ENCODE peak calls at places on chromosomes 2 and 18, in five cellular contexts. U is HCT116, I is SK-N-SH, K is K562, B is H1. P is an unnamed sample.

GRCh38 chr2:226354434-226354833 is 445.2 kb downstream of the IRS1 start:
- DNase-seq in I (no peak), K (no peak), U (no peak), B (no peak), P (no peak)

GRCh38 chr2:192146069-192147006 is 48.4 kb downstream of the TMEFF2 start:
- DNase-seq in K (no peak), U (no peak), B (no peak), I (no peak), P (no peak)

GRCh38 chr2:168455692-168456525 is at the start of gene CERS6:
- DNase-seq in B (peak; percentile 57), U (peak; percentile 79), I (peak; percentile 97), K (peak; percentile 89), P (peak; percentile 5)

GRCh38 chr2:227766361-227766883 is 20.7 kb downstream of the SCYGR8 start:
- DNase-seq in K (peak; percentile 57), B (peak; percentile 70), I (peak; percentile 86), U (peak; percentile 63), P (peak; percentile 53)

GRCh38 chr18:524496-524895 is 24.0 kb upstream of the COLEC12 start:
- DNase-seq in U (no peak), K (no peak), B (no peak), I (no peak), P (no peak)

GRCh38 chr2:103165836-103166235 is 404.0 kb downstream of the TMEM182 start:
- DNase-seq in B (no peak), K (no peak), U (no peak), I (no peak), P (no peak)

GRCh38 chr18:43501099-43501498 is 223.8 kb upstream of the SYT4 start:
- DNase-seq in I (no peak), U (no peak), K (no peak), B (no peak), P (no peak)

GRCh38 chr2:216710531-216711282 is 15.4 kb upstream of the IGFBP5 start:
- DNase-seq in I (no peak), B (no peak), K (no peak), U (no peak), P (no peak)

GRCh38 chr2:148058641-148059040 is 37.8 kb downstream of the MBD5 start:
- DNase-seq in U (no peak), K (no peak), B (no peak), I (no peak), P (no peak)

GRCh38 chr2:101290711-101291110 is 17.8 kb downstream of the RNF149 start:
- DNase-seq in B (no peak), I (no peak), U (no peak), K (no peak), P (no peak)

GRCh38 chr2:221434155-221434554 is 137.9 kb downstream of the EPHA4 start:
- DNase-seq in B (no peak), I (no peak), K (no peak), U (no peak), P (no peak)

GRCh38 chr2:159290289-159290907 is 3.9 kb upstream of the WDSUB1 start:
- DNase-seq in B (no peak), U (peak; percentile 51), K (no peak), I (peak; percentile 57), P (peak; percentile 55)

GRCh38 chr2:172985139-172985874 is 90.3 kb upstream of the MAP3K20 start:
- DNase-seq in I (peak; percentile 3), K (no peak), U (peak; percentile 4), B (no peak), P (no peak)

GRCh38 chr18:75654928-75655745 is 227.6 kb upstream of the SMIM21 start:
- DNase-seq in I (no peak), U (no peak), B (peak; percentile 38), K (no peak), P (no peak)

GRCh38 chr2:161112885-161113284 is 47.3 kb upstream of the TANK start:
- DNase-seq in U (no peak), I (no peak), K (no peak), B (no peak), P (no peak)

GRCh38 chr2:61423714-61424113 is 47.2 kb downstream of the USP34 start:
- DNase-seq in U (no peak), K (no peak), B (no peak), I (no peak), P (peak; percentile 75)

GRCh38 chr2:33583194-33583938 is 15.7 kb downstream of the FAM98A start:
- DNase-seq in I (peak; percentile 57), B (no peak), U (no peak), K (peak; percentile 34), P (no peak)

GRCh38 chr2:233267516-233268245 is 16.2 kb downstream of the ATG16L1 start:
- DNase-seq in U (no peak), K (no peak), B (no peak), I (no peak), P (no peak)

GRCh38 chr2:109020217-109020637 is 31.2 kb upstream of the EDAR start:
- DNase-seq in U (no peak), K (no peak), B (no peak), I (peak; percentile 29), P (no peak)

GRCh38 chr2:149767516-149767974 is 180.0 kb upstream of the MMADHC start:
- DNase-seq in K (no peak), B (no peak), I (no peak), U (no peak), P (no peak)

GRCh38 chr2:190841707-190842505 is 38.7 kb upstream of the GLS start:
- DNase-seq in U (no peak), I (no peak), B (no peak), K (no peak), P (no peak)

GRCh38 chr2:241064802-241065354 is 37.2 kb downstream of the MTERF4 start:
- DNase-seq in B (no peak), U (no peak), K (no peak), I (no peak), P (no peak)

GRCh38 chr18:7221424-7222155 is 9.3 kb upstream of the LRRC30 start:
- DNase-seq in K (peak; percentile 43), I (peak; percentile 64), U (peak; percentile 16), B (peak; percentile 59), P (peak; percentile 39)

GRCh38 chr2:241841181-241842066 is 17.3 kb downstream of the PDCD1 start:
- DNase-seq in B (no peak), U (no peak), I (no peak), K (no peak), P (no peak)

GRCh38 chr2:37156071-37156856 is 516 bp downstream of the EIF2AK2 start:
- DNase-seq in I (peak; percentile 61), B (no peak), K (no peak), U (peak; percentile 7), P (no peak)

GRCh38 chr18:55323051-55323994 is 264.7 kb downstream of the TCF4 start:
- DNase-seq in I (no peak), U (no peak), K (no peak), B (no peak), P (no peak)
- TF ChIP-seq SIN3A in I (no peak), U (no peak), K (no peak), B (no peak), P (no peak)

GRCh38 chr2:146994246-146994645 is 850.6 kb upstream of the ACVR2A start:
- DNase-seq in K (no peak), B (no peak), I (no peak), U (no peak), P (no peak)

GRCh38 chr2:146990311-146990781 is 854.5 kb upstream of the ACVR2A start:
- DNase-seq in B (no peak), K (no peak), U (no peak), I (no peak), P (no peak)

GRCh38 chr2:146992057-146992456 is 852.8 kb upstream of the ACVR2A start:
- DNase-seq in U (no peak), B (no peak), I (no peak), K (no peak), P (no peak)

GRCh38 chr2:146989726-146990125 is 855.1 kb upstream of the ACVR2A start:
- DNase-seq in U (no peak), K (no peak), B (no peak), I (no peak), P (no peak)

GRCh38 chr2:146992466-146992865 is 852.4 kb upstream of the ACVR2A start:
- DNase-seq in I (no peak), K (no peak), U (no peak), B (no peak), P (no peak)
- TF ChIP-seq SIN3A in I (no peak), K (no peak), U (no peak), B (no peak), P (no peak)

GRCh38 chr2:23531280-23531679 is 146.3 kb downstream of the KLHL29 start:
- DNase-seq in K (no peak), I (no peak), B (no peak), U (no peak), P (no peak)
- TF ChIP-seq SIN3A in K (no peak), I (no peak), B (no peak), U (no peak), P (no peak)

DNA sequence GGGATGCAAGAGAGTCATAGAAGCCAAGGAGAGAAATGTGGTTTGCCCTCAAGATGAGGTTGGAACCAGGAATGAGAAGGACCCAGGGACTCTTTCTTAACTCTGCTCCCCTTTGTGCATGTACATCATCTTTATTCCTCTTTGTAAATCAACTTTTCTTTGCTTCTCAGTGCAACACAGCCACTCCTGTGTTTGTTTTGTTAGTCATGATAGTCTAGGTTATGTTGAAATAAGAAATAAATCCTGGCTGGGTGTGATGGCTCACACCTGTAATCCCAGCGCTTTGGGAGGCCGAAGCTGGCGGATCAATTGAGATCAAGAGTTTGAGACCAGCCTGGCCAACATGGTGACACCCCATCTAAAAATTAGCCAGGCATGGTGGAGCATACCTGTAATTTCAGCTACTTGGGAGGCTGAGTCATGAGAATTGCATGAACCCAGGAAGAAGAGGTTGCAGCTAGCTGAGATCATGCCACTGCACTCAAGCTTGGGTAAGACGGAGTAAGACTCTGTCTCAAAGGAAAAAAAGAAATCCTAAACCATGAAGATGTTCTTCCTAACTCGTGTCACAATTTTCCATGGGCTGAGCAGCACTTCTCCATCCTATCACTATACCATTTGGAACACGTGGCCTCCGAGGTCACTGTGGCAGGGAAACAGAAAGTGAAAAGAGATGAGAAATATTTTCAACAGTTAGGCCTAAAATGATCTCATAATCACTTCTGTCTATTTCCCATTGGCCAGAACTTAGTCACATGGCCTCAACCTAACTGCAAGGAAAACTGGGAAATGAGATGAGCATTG is 73.0 kb upstream of the TMEM17 start:
- DNase-seq in U (peak; percentile 77), B (no peak), K (no peak), I (no peak), P (peak; percentile 78)
- TF ChIP-seq SIN3A in U (peak; percentile 63), B (no peak), K (no peak), I (no peak), P (no peak)

GRCh38 chr2:58057890-58058590 is 11.4 kb downstream of the VRK2 start:
- DNase-seq in K (no peak), U (no peak), I (no peak), B (no peak), P (no peak)
- TF ChIP-seq SIN3A in K (no peak), U (no peak), I (no peak), B (no peak), P (no peak)

GRCh38 chr2:85436836-85437487 is 18.4 kb downstream of the SH2D6 start:
- DNase-seq in B (no peak), I (no peak), U (no peak), K (no peak), P (no peak)

GRCh38 chr2:85435986-85436835 is 17.7 kb downstream of the SH2D6 start:
- DNase-seq in K (no peak), B (no peak), I (no peak), U (no peak), P (no peak)

GRCh38 chr2:85439111-85439477 is 20.6 kb downstream of the SH2D6 start:
- DNase-seq in U (no peak), B (no peak), I (no peak), K (no peak), P (no peak)

GRCh38 chr2:85438291-85439110 is 20.0 kb downstream of the SH2D6 start:
- DNase-seq in U (no peak), I (no peak), K (no peak), B (no peak), P (no peak)

GRCh38 chr2:85437488-85438290 is 19.2 kb downstream of the SH2D6 start:
- DNase-seq in I (peak; percentile 97), B (no peak), U (no peak), K (peak; percentile 84), P (no peak)
- TF ChIP-seq SIN3A in I (no peak), B (peak; percentile 35), U (no peak), K (no peak), P (no peak)

P was measured in Panc1.